ENCODE peak calls at places on chromosome 2, in seven cellular contexts. One of them, this sample, is unnamed.

GRCh38 chr2:75276093-75277055 is 77.1 kb upstream of the TACR1 start:
- DNase-seq in posterior vena cava: no peak
- DNase-seq in psoas muscle: no peak
- DNase-seq in NCI-H1105 treated with DMSO at 0.1 percent for 48 hours: no peak
- DNase-seq in B cell: no peak
- DNase-seq in stimulated activated naive CD8-positive, alpha-beta T cell treated with anti-CD3 and anti-CD28 coated beads, Interleukin-15, Interleukin-2, amounts not matched to agents 100 U/mL and 50 U/mL, for 24 hours: no peak
- DNase-seq in NCI-H2081: no peak
- DNase-seq in this sample: no peak

GRCh38 chr2:85921659-85922058 is 32.9 kb upstream of the ST3GAL5 start:
- DNase-seq in psoas muscle: no peak
- DNase-seq in NCI-H1105 treated with DMSO at 0.1 percent for 48 hours: no peak
- DNase-seq in posterior vena cava: no peak
- DNase-seq in NCI-H2081: no peak
- DNase-seq in B cell: no peak
- DNase-seq in stimulated activated naive CD8-positive, alpha-beta T cell treated with anti-CD3 and anti-CD28 coated beads, Interleukin-15, Interleukin-2, amounts not matched to agents 100 U/mL and 50 U/mL, for 24 hours: no peak
- DNase-seq in this sample: no peak

GRCh38 chr2:220320326-220320725 is 692.9 kb downstream of the SLC4A3 start:
- DNase-seq in NCI-H2081: no peak
- DNase-seq in stimulated activated naive CD8-positive, alpha-beta T cell treated with anti-CD3 and anti-CD28 coated beads, Interleukin-15, Interleukin-2, amounts not matched to agents 100 U/mL and 50 U/mL, for 24 hours: no peak
- DNase-seq in posterior vena cava: no peak
- DNase-seq in B cell: no peak
- DNase-seq in NCI-H1105 treated with DMSO at 0.1 percent for 48 hours: peak; percentile 37
- DNase-seq in psoas muscle: no peak
- DNase-seq in this sample: no peak

GRCh38 chr2:11698009-11698922 is 28.3 kb upstream of the NTSR2 start:
- DNase-seq in stimulated activated naive CD8-positive, alpha-beta T cell treated with anti-CD3 and anti-CD28 coated beads, Interleukin-15, Interleukin-2, amounts not matched to agents 100 U/mL and 50 U/mL, for 24 hours: no peak
- DNase-seq in B cell: no peak
- DNase-seq in posterior vena cava: no peak
- DNase-seq in NCI-H2081: no peak
- DNase-seq in NCI-H1105 treated with DMSO at 0.1 percent for 48 hours: no peak
- DNase-seq in psoas muscle: peak; percentile 91
- DNase-seq in this sample: no peak

GRCh38 chr2:229601396-229601795 is 113.0 kb downstream of the DNER start:
- DNase-seq in psoas muscle: no peak
- DNase-seq in NCI-H2081: no peak
- DNase-seq in posterior vena cava: no peak
- DNase-seq in NCI-H1105 treated with DMSO at 0.1 percent for 48 hours: no peak
- DNase-seq in B cell: no peak
- DNase-seq in stimulated activated naive CD8-positive, alpha-beta T cell treated with anti-CD3 and anti-CD28 coated beads, Interleukin-15, Interleukin-2, amounts not matched to agents 100 U/mL and 50 U/mL, for 24 hours: no peak
- DNase-seq in this sample: no peak

GRCh38 chr2:2847131-2847740 is 516.2 kb upstream of the MYT1L start:
- DNase-seq in NCI-H2081: peak; percentile 85
- DNase-seq in NCI-H1105 treated with DMSO at 0.1 percent for 48 hours: no peak
- DNase-seq in psoas muscle: peak; percentile 34
- DNase-seq in stimulated activated naive CD8-positive, alpha-beta T cell treated with anti-CD3 and anti-CD28 coated beads, Interleukin-15, Interleukin-2, amounts not matched to agents 100 U/mL and 50 U/mL, for 24 hours: no peak
- DNase-seq in B cell: no peak
- DNase-seq in posterior vena cava: no peak
- DNase-seq in this sample: no peak

GRCh38 chr2:178422097-178422496 is 28.9 kb downstream of the PRKRA start:
- DNase-seq in NCI-H2081: no peak
- DNase-seq in posterior vena cava: no peak
- DNase-seq in psoas muscle: no peak
- DNase-seq in NCI-H1105 treated with DMSO at 0.1 percent for 48 hours: no peak
- DNase-seq in B cell: no peak
- DNase-seq in stimulated activated naive CD8-positive, alpha-beta T cell treated with anti-CD3 and anti-CD28 coated beads, Interleukin-15, Interleukin-2, amounts not matched to agents 100 U/mL and 50 U/mL, for 24 hours: no peak
- DNase-seq in this sample: no peak

GRCh38 chr2:219689676-219690628 is 62.5 kb downstream of the SLC4A3 start:
- DNase-seq in posterior vena cava: no peak
- DNase-seq in stimulated activated naive CD8-positive, alpha-beta T cell treated with anti-CD3 and anti-CD28 coated beads, Interleukin-15, Interleukin-2, amounts not matched to agents 100 U/mL and 50 U/mL, for 24 hours: peak; percentile 29
- DNase-seq in NCI-H2081: peak; percentile 43
- DNase-seq in NCI-H1105 treated with DMSO at 0.1 percent for 48 hours: peak; percentile 45
- DNase-seq in B cell: peak; percentile 58
- DNase-seq in psoas muscle: no peak
- DNase-seq in this sample: peak; percentile 56

GRCh38 chr2:85091838-85092237 is 41.4 kb upstream of the TCF7L1 start:
- DNase-seq in NCI-H1105 treated with DMSO at 0.1 percent for 48 hours: no peak
- DNase-seq in stimulated activated naive CD8-positive, alpha-beta T cell treated with anti-CD3 and anti-CD28 coated beads, Interleukin-15, Interleukin-2, amounts not matched to agents 100 U/mL and 50 U/mL, for 24 hours: no peak
- DNase-seq in psoas muscle: no peak
- DNase-seq in posterior vena cava: no peak
- DNase-seq in B cell: no peak
- DNase-seq in NCI-H2081: no peak
- DNase-seq in this sample: no peak

GRCh38 chr2:129876576-129876975 is 102.9 kb upstream of the RAB6C start:
- DNase-seq in B cell: no peak
- DNase-seq in NCI-H2081: peak; percentile 5
- DNase-seq in posterior vena cava: no peak
- DNase-seq in stimulated activated naive CD8-positive, alpha-beta T cell treated with anti-CD3 and anti-CD28 coated beads, Interleukin-15, Interleukin-2, amounts not matched to agents 100 U/mL and 50 U/mL, for 24 hours: no peak
- DNase-seq in psoas muscle: no peak
- DNase-seq in NCI-H1105 treated with DMSO at 0.1 percent for 48 hours: peak; percentile 32
- DNase-seq in this sample: peak; percentile 5

GRCh38 chr2:206971805-206972204 is 32.5 kb downstream of the CPO start:
- DNase-seq in B cell: no peak
- DNase-seq in psoas muscle: peak; percentile 44
- DNase-seq in posterior vena cava: peak; percentile 88
- DNase-seq in NCI-H1105 treated with DMSO at 0.1 percent for 48 hours: no peak
- DNase-seq in NCI-H2081: no peak
- DNase-seq in stimulated activated naive CD8-positive, alpha-beta T cell treated with anti-CD3 and anti-CD28 coated beads, Interleukin-15, Interleukin-2, amounts not matched to agents 100 U/mL and 50 U/mL, for 24 hours: no peak
- DNase-seq in this sample: no peak

GRCh38 chr2:234861841-234862735 is 89.7 kb upstream of the SH3BP4 start:
- DNase-seq in NCI-H2081: no peak
- DNase-seq in posterior vena cava: no peak
- DNase-seq in stimulated activated naive CD8-positive, alpha-beta T cell treated with anti-CD3 and anti-CD28 coated beads, Interleukin-15, Interleukin-2, amounts not matched to agents 100 U/mL and 50 U/mL, for 24 hours: no peak
- DNase-seq in B cell: no peak
- DNase-seq in psoas muscle: no peak
- DNase-seq in NCI-H1105 treated with DMSO at 0.1 percent for 48 hours: no peak
- DNase-seq in this sample: peak; percentile 46

GRCh38 chr2:234579231-234579962 is 82.5 kb upstream of the ARL4C start:
- DNase-seq in B cell: no peak
- DNase-seq in psoas muscle: no peak
- DNase-seq in posterior vena cava: no peak
- DNase-seq in NCI-H2081: no peak
- DNase-seq in stimulated activated naive CD8-positive, alpha-beta T cell treated with anti-CD3 and anti-CD28 coated beads, Interleukin-15, Interleukin-2, amounts not matched to agents 100 U/mL and 50 U/mL, for 24 hours: no peak
- DNase-seq in NCI-H1105 treated with DMSO at 0.1 percent for 48 hours: no peak
- DNase-seq in this sample: no peak

GRCh38 chr2:137938204-137938603 is 26.1 kb upstream of the HNMT start:
- DNase-seq in B cell: no peak
- DNase-seq in NCI-H1105 treated with DMSO at 0.1 percent for 48 hours: no peak
- DNase-seq in stimulated activated naive CD8-positive, alpha-beta T cell treated with anti-CD3 and anti-CD28 coated beads, Interleukin-15, Interleukin-2, amounts not matched to agents 100 U/mL and 50 U/mL, for 24 hours: no peak
- DNase-seq in NCI-H2081: no peak
- DNase-seq in psoas muscle: no peak
- DNase-seq in posterior vena cava: no peak
- DNase-seq in this sample: no peak